ENCODE peak calls at places on chromosomes 12 and 14, in ten cellular contexts. T is stimulated activated CD4-positive, alpha-beta T cell treated with anti-CD3 and anti-CD28 coated beads, Interleukin-2, amount 100 ng/mL, for 48 hours; D is stomach; K is NCI-H1417; R is left cardiac atrium; W is psoas muscle; I is HS-27A; P is T-helper 9 cell; F is NCI-H69; V is COR-L47. J is an unnamed sample.

GRCh38 chr12:129486931-129487330 is 416.9 kb downstream of the TMEM132D start:
- DNase-seq in T (no peak), D (no peak), K (peak), R (no peak), W (no peak), I (no peak), P (no peak), F (no peak), V (no peak), J (no peak)

GRCh38 chr12:124901003-124901402 is 13.4 kb downstream of the UBC start:
- DNase-seq in T (no peak), D (no peak), K (no peak), R (no peak), W (no peak), I (no peak), P (no peak), F (no peak), V (no peak), J (no peak)

GRCh38 chr14:90509403-90509802 is 112.6 kb downstream of the CALM1 start:
- DNase-seq in T (no peak), D (no peak), K (no peak), R (no peak), W (no peak), I (no peak), P (no peak), F (peak), V (peak), J (no peak)

GRCh38 chr12:51067229-51067628 is 16.2 kb downstream of the CSRNP2 start:
- DNase-seq in T (no peak), D (no peak), K (no peak), R (no peak), W (no peak), I (no peak), P (no peak), F (no peak), V (no peak), J (peak)

GRCh38 chr12:130460611-130461478 is 123.2 kb downstream of the PIWIL1 start:
- DNase-seq in T (no peak), D (no peak), K (no peak), R (no peak), W (no peak), I (no peak), P (no peak), F (no peak), V (no peak), J (no peak)

GRCh38 chr14:102684276-102684663 is 91.8 kb downstream of the RCOR1 start:
- DNase-seq in T (no peak), D (no peak), K (no peak), R (no peak), W (no peak), I (no peak), P (no peak), F (no peak), V (no peak), J (no peak)

GRCh38 chr14:68552597-68552996 is 240.3 kb downstream of the ZFP36L1 start:
- DNase-seq in T (no peak), D (no peak), K (no peak), R (no peak), W (no peak), I (no peak), P (no peak), F (peak), V (no peak), J (no peak)

GRCh38 chr14:77151918-77152588 is 10.5 kb upstream of the ZDHHC22 start:
- DNase-seq in T (no peak), D (no peak), K (peak), R (no peak), W (no peak), I (no peak), P (no peak), F (peak), V (peak), J (no peak)

GRCh38 chr12:132523576-132524331 is 33.8 kb downstream of the FBRSL1 start:
- DNase-seq in T (peak), D (peak), K (peak), R (peak), W (peak), I (no peak), P (peak), F (peak), V (peak), J (peak)

GRCh38 chr12:18320036-18320617 is 58.8 kb downstream of the PIK3C2G start:
- DNase-seq in T (no peak), D (no peak), K (peak), R (no peak), W (no peak), I (peak), P (no peak), F (peak), V (no peak), J (no peak)

GRCh38 chr12:9796916-9797315 is 30.4 kb upstream of the KLRF1 start:
- DNase-seq in T (no peak), D (no peak), K (no peak), R (no peak), W (no peak), I (no peak), P (no peak), F (no peak), V (no peak), J (no peak)

GRCh38 chr12:65965358-65965757 is 141.1 kb downstream of the HMGA2 start:
- DNase-seq in T (no peak), D (no peak), K (no peak), R (no peak), W (no peak), I (no peak), P (no peak), F (no peak), V (no peak), J (no peak)

GRCh38 chr12:65229441-65229840 is 49.0 kb upstream of the MSRB3 start:
- DNase-seq in T (no peak), D (no peak), K (no peak), R (no peak), W (no peak), I (peak), P (no peak), F (no peak), V (no peak), J (no peak)

GRCh38 chr12:71556881-71557280 is 106.8 kb downstream of the ZFC3H1 start:
- DNase-seq in T (no peak), D (no peak), K (no peak), R (no peak), W (no peak), I (peak), P (no peak), F (peak), V (no peak), J (no peak)

GRCh38 chr12:123715151-123715676 is 3.1 kb downstream of the ATP6V0A2 start:
- DNase-seq in T (no peak), D (no peak), K (no peak), R (no peak), W (no peak), I (no peak), P (no peak), F (no peak), V (no peak), J (no peak)

GRCh38 chr14:73887704-73888459 is 1.2 kb downstream of the ZNF410 start:
- DNase-seq in T (no peak), D (no peak), K (no peak), R (no peak), W (no peak), I (no peak), P (no peak), F (no peak), V (no peak), J (no peak)

GRCh38 chr12:124678421-124678893 is 111.0 kb upstream of the NCOR2 start:
- DNase-seq in T (no peak), D (no peak), K (no peak), R (no peak), W (no peak), I (no peak), P (no peak), F (peak), V (no peak), J (no peak)

GRCh38 chr14:93113678-93114067 is 2.1 kb downstream of the ITPK1 start:
- DNase-seq in T (no peak), D (no peak), K (no peak), R (no peak), W (no peak), I (no peak), P (no peak), F (peak), V (no peak), J (no peak)

GRCh38 chr12:94026566-94026965 is 121.8 kb upstream of the PLXNC1 start:
- DNase-seq in T (no peak), D (no peak), K (no peak), R (no peak), W (no peak), I (no peak), P (no peak), F (no peak), V (no peak), J (no peak)

GRCh38 chr12:76237086-76237701 is 111.0 kb downstream of the BBS10 start:
- DNase-seq in T (no peak), D (no peak), K (no peak), R (no peak), W (no peak), I (no peak), P (no peak), F (no peak), V (no peak), J (no peak)

GRCh38 chr12:117671734-117672133 is 297.1 kb downstream of the KSR2 start:
- DNase-seq in T (no peak), D (no peak), K (peak), R (peak), W (no peak), I (no peak), P (no peak), F (peak), V (peak), J (no peak)

GRCh38 chr14:27278341-27278740 is 680.5 kb upstream of the NOVA1 start:
- DNase-seq in T (no peak), D (no peak), K (no peak), R (no peak), W (no peak), I (no peak), P (no peak), F (no peak), V (no peak), J (no peak)

GRCh38 chr12:79897617-79898016 is 37.3 kb downstream of the PPP1R12A start:
- DNase-seq in T (no peak), D (no peak), K (no peak), R (no peak), W (no peak), I (peak), P (no peak), F (no peak), V (no peak), J (no peak)

GRCh38 chr12:95882080-95882479 is 23.3 kb downstream of the SNRPF start:
- DNase-seq in T (no peak), D (no peak), K (no peak), R (no peak), W (no peak), I (no peak), P (no peak), F (peak), V (no peak), J (no peak)

GRCh38 chr14:59332727-59333126 is 132.5 kb downstream of the GPR135 start:
- DNase-seq in T (no peak), D (no peak), K (no peak), R (no peak), W (no peak), I (no peak), P (no peak), F (no peak), V (no peak), J (no peak)

GRCh38 chr12:108677381-108677780 is 43.7 kb upstream of the SELPLG start:
- DNase-seq in T (no peak), D (no peak), K (no peak), R (no peak), W (no peak), I (no peak), P (no peak), F (no peak), V (no peak), J (no peak)

GRCh38 chr12:55830601-55831406 is 1.4 kb upstream of the DNAJC14 start:
- DNase-seq in T (no peak), D (peak), K (peak), R (peak), W (peak), I (no peak), P (no peak), F (peak), V (peak), J (peak)

GRCh38 chr14:21852061-21852664 is 178.5 kb upstream of the OR4E1 start:
- DNase-seq in T (peak), D (peak), K (peak), R (peak), W (peak), I (no peak), P (peak), F (peak), V (peak), J (no peak)

GRCh38 chr14:79279645-79280399 is 931.5 kb downstream of the DIO2 start:
- DNase-seq in T (no peak), D (peak), K (peak), R (no peak), W (no peak), I (no peak), P (no peak), F (peak), V (peak), J (no peak)

GRCh38 chr12:108564724-108565123 is 2.3 kb downstream of the ISCU start:
- DNase-seq in T (no peak), D (no peak), K (no peak), R (no peak), W (no peak), I (no peak), P (no peak), F (peak), V (peak), J (no peak)

GRCh38 chr12:104201238-104202001 is 14.2 kb upstream of the TXNRD1 start:
- DNase-seq in T (no peak), D (peak), K (peak), R (no peak), W (no peak), I (no peak), P (peak), F (peak), V (peak), J (no peak)

GRCh38 chr14:104086210-104086660 is 735 bp downstream of the ASPG start:
- DNase-seq in T (no peak), D (no peak), K (no peak), R (peak), W (peak), I (no peak), P (no peak), F (no peak), V (no peak), J (peak)

GRCh38 chr14:80981156-80981555 is 25.7 kb downstream of the TSHR start:
- DNase-seq in T (no peak), D (no peak), K (no peak), R (no peak), W (no peak), I (no peak), P (no peak), F (no peak), V (no peak), J (no peak)

GRCh38 chr14:31326111-31326510 is 94.2 kb downstream of the HEATR5A start:
- DNase-seq in T (no peak), D (no peak), K (no peak), R (no peak), W (no peak), I (no peak), P (no peak), F (peak), V (peak), J (no peak)

GRCh38 chr12:7835116-7835515 is 37.6 kb downstream of the SLC2A14 start:
- DNase-seq in T (no peak), D (no peak), K (no peak), R (no peak), W (no peak), I (no peak), P (no peak), F (no peak), V (no peak), J (no peak)

J was measured in Right ventricle myocardium superior.